ENCODE peak calls at places on chromosomes 3 and 15, in four cellular contexts. F is CD8-positive, alpha-beta T cell; E is lower lobe of right lung; A is Panc1. U is an unnamed sample.

GRCh38 chr15:39919396-39919739 is 698 bp downstream of the GPR176 start:
- DNase-seq in E (no peak), A (no peak), F (no peak), U (no peak)

GRCh38 chr3:122977645-122978466 is 49.7 kb downstream of the SEMA5B start:
- DNase-seq in F (no peak), E (peak), A (no peak), U (no peak)

GRCh38 chr3:43499256-43499655 is 122.6 kb downstream of the ANO10 start:
- DNase-seq in A (no peak), E (no peak), F (no peak), U (no peak)

GRCh38 chr3:133295199-133295901 is 104.5 kb upstream of the BFSP2 start:
- DNase-seq in F (no peak), E (no peak), A (no peak), U (no peak)

GRCh38 chr3:10336761-10337160 is 15.8 kb upstream of the SEC13 start:
- DNase-seq in E (no peak), F (no peak), A (no peak), U (no peak)

GRCh38 chr3:30694148-30694547 is 87.7 kb downstream of the TGFBR2 start:
- DNase-seq in E (no peak), F (no peak), A (no peak), U (no peak)

GRCh38 chr3:128493221-128494151 is 485 bp upstream of the GATA2 start:
- DNase-seq in E (no peak), A (no peak), F (no peak), U (no peak)

GRCh38 chr3:71227344-71227743 is 356.2 kb downstream of the FOXP1 start:
- DNase-seq in F (no peak), A (no peak), E (no peak), U (no peak)

GRCh38 chr3:158727499-158728377 is 4.5 kb downstream of the RARRES1 start:
- DNase-seq in F (peak), E (no peak), A (no peak), U (peak)

GRCh38 chr15:99974246-99974645 is 241.0 kb upstream of the LYSMD4 start:
- DNase-seq in E (no peak), F (no peak), A (no peak), U (no peak)

GRCh38 chr3:124997303-124998246 is 58.2 kb downstream of the HEG1 start:
- DNase-seq in F (no peak), A (no peak), E (no peak), U (no peak)

GRCh38 chr15:37616215-37616614 is 318.2 kb upstream of the TMCO5A start:
- DNase-seq in F (no peak), E (no peak), A (no peak), U (no peak)

GRCh38 chr3:42117175-42118008 is 26.2 kb downstream of the TRAK1 start:
- DNase-seq in F (no peak), E (peak), A (no peak), U (no peak)

GRCh38 chr3:128307029-128307633 is 153.8 kb downstream of the EEFSEC start:
- DNase-seq in F (no peak), A (no peak), E (no peak), U (no peak)

GRCh38 chr3:56467801-56468183 is 475 bp downstream of the ERC2 start:
- DNase-seq in A (no peak), F (no peak), E (no peak), U (no peak)

GRCh38 chr15:88166330-88166993 is 90.1 kb downstream of the NTRK3 start:
- DNase-seq in F (no peak), A (no peak), E (no peak), U (no peak)

GRCh38 chr3:166123576-166123975 is 286.4 kb upstream of the BCHE start:
- DNase-seq in A (no peak), E (no peak), F (no peak), U (no peak)

GRCh38 chr3:103706671-103707070 is 1271.9 kb downstream of the ZPLD1 start:
- DNase-seq in E (no peak), F (no peak), A (no peak), U (no peak)

GRCh38 chr15:101255615-101256350 is 3.9 kb upstream of the CHSY1 start:
- DNase-seq in E (no peak), A (no peak), F (no peak), U (no peak)

GRCh38 chr3:112689385-112689784 is 48.4 kb upstream of the CCDC80 start:
- DNase-seq in E (no peak), F (no peak), A (no peak), U (no peak)

GRCh38 chr15:85625856-85626255 is 168.9 kb downstream of the KLHL25 start:
- DNase-seq in A (no peak), E (no peak), F (peak), U (no peak)

DNA sequence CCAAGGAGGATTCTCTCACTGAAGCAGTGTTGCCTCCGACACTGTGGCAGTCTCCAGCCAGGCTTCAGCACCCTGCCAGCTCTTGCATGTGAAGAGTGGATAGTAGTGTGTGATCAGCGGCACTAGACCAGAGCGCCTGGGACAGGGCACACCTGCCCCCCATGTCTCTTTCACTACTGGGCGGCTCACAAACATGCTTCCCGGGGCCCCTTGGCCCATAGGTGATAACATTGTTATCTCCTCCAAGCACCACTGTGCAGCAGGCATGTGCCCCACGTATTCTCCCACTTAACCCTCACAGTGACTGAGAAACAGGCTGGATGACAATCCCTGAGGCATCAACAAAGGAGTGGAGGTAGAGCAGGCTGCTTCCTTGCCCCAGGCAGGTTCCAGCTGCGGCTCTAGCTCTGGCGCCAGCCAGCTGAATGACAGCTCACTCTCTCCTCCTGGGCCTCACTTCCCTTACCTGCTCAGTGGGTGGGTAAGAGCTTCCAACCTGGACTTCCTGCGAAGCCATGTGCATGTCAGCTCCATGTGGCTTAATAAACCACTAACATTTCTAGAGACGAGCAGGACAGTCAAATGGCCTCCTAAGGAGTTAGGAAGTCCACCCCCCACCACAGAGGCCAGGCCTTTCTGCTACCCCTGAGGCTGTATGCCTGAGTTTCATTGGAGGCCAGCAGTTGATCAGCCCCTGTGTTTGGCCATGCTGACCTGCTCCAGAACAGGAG is 37.8 kb downstream of the KLF13 start:
- DNase-seq in F (no peak), E (no peak), A (no peak), U (no peak)
- H3K4me3 ChIP-seq in F (peak), E (peak), A (no peak), U (no peak)

GRCh38 chr15:64051645-64052259 is 5.5 kb upstream of the DAPK2 start:
- DNase-seq in A (no peak), F (no peak), E (no peak), U (no peak)

GRCh38 chr15:64050281-64051092 is 4.2 kb upstream of the DAPK2 start:
- DNase-seq in A (no peak), E (no peak), F (no peak), U (no peak)

GRCh38 chr15:64052925-64053491 is 6.7 kb upstream of the DAPK2 start:
- DNase-seq in F (no peak), E (no peak), A (no peak), U (no peak)

GRCh38 chr15:64048766-64049165 is 2.5 kb upstream of the DAPK2 start:
- DNase-seq in F (no peak), A (no peak), E (no peak), U (no peak)

DNA sequence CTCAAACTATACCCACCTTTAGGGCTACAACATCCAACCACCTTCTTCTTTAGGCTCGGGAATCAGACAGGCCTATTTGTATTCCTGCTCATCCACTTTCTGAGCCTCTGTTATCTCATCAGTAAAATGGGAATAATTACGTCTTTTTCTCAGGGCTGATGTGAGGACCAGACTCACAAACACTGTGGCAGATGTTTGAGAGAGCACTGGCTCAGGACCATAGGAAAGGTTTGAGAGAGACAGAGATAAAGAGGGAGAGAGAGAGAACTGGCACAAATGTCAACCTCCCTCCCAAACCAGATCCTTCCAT is 4.8 kb upstream of the DAPK2 start:
- DNase-seq in A (no peak), E (no peak), F (no peak), U (no peak)
- TF ChIP-seq CTCF in A (no peak), E (no peak), F (no peak), U (no peak)

DNA sequence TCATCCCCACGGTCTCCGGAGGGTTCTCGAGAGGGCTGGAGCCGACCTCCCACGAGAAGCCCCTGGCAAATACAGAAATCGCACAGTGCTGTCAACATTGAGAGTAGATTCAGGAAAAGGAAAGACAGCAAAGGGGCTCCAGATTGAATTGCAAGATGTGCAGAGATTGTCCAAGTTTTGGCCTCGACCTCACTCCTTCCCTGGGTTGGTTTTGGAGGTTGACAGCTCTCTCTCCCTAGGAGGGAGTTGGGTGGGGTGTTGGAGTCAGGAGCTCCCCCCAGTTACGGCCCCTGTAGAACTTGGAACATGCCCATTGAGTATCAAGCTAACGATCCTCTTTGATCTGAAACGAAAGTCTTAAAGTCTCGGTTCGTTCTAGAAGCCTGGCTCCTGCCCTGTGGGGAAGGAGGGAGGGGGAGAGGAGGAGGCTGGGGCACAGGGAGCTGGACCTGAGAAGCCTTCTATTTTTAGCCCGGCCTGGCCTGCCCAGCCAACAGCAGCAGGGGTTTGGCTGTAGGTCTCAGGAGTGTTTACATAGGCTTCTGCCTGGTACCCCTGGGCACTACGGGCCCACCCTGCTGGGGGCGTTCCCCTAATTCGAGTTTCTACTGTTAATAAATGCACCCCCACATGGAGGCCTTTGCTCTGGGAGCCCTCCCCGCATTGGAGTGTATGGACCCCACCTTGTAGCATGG is 672 bp upstream of the KY start:
- DNase-seq in E (no peak), A (no peak), F (no peak), U (no peak)
- H3K4me3 ChIP-seq in E (peak), A (peak), F (no peak), U (no peak)

GRCh38 chr15:95860406-95860805 is 470.1 kb upstream of the NR2F2 start:
- DNase-seq in A (no peak), F (no peak), E (no peak), U (no peak)

GRCh38 chr15:95853350-95853749 is 477.1 kb upstream of the NR2F2 start:
- DNase-seq in F (no peak), E (no peak), A (no peak), U (no peak)

GRCh38 chr15:95857758-95858157 is 472.7 kb upstream of the NR2F2 start:
- DNase-seq in F (no peak), A (no peak), E (no peak), U (no peak)

DNA sequence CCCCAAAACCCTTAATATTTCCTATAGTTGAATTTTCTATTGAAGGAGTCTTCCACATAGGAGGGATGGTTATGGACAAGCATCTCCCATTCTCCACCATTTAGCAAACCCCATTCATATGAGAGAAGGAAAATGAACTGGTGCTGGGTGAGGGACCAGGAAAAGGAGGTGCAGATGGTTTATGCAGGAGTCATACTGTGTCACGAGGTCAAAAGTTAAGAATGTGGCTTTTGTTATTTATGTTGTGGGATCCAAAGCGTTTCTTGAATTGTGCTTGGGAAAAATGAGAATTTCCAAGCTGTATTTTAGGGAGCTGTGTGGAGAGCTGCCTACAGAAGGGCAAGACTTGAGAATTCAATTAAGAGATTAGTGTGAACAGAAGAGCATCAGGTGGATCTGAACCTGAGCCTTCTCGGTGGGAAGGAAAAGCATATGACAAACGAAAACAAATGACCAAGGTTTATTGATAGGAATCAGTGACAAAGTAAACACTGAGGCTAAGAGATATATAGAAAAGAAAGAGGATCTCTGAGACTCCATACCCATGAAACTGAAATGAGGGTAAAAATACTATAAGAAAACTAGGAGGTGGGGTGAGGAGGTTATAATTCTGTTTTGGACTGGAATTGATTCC is 473.3 kb upstream of the NR2F2 start:
- DNase-seq in F (no peak), E (no peak), A (no peak), U (no peak)
- TF ChIP-seq CTCF in F (no peak), E (no peak), A (no peak), U (no peak)

GRCh38 chr3:194139085-194139976 is 3.4 kb downstream of the HES1 start:
- DNase-seq in A (no peak), E (no peak), F (no peak), U (no peak)
- H3K4me3 ChIP-seq in A (peak), E (peak), F (no peak), U (no peak)

GRCh38 chr3:179272385-179272784 is 21.5 kb upstream of the KCNMB3 start:
- DNase-seq in E (no peak), F (no peak), A (no peak), U (no peak)
- TF ChIP-seq CTCF in E (peak), F (no peak), A (peak), U (no peak)

U was measured in GM12864.